ENCODE peak calls at places on chromosomes 13 and 19, in four cellular contexts. W is uterus, R is neural progenitor cell, K is AG09309. O is an unnamed sample.

GRCh38 chr19:2042485-2043268 is 8.4 kb downstream of the MKNK2 start:
- DNase-seq in W (peak; percentile 59), R (peak; percentile 49), K (no peak), O (no peak)

GRCh38 chr19:17682273-17682672 is 5.9 kb downstream of the UNC13A start:
- DNase-seq in W (no peak), R (no peak), K (no peak), O (no peak)

GRCh38 chr19:3611841-3612240 is 5.2 kb upstream of the TBXA2R start:
- DNase-seq in W (no peak), R (no peak), K (no peak), O (no peak)

GRCh38 chr13:44420376-44421220 is 47.0 kb downstream of the SERP2 start:
- DNase-seq in W (no peak), R (no peak), K (no peak), O (peak; percentile 68)

GRCh38 chr13:30998548-30999140 is 66.2 kb downstream of the TEX26 start:
- DNase-seq in W (no peak), R (peak; percentile 27), K (no peak), O (peak; percentile 83)

GRCh38 chr19:45677351-45678230 is 9.6 kb downstream of the GIPR start:
- DNase-seq in W (peak; percentile 29), R (peak; percentile 94), K (no peak), O (no peak)

GRCh38 chr13:99191336-99191899 is 9.2 kb upstream of the UBAC2 start:
- DNase-seq in W (no peak), R (no peak), K (no peak), O (no peak)

GRCh38 chr13:47826481-47826880 is 174.6 kb downstream of the SUCLA2 start:
- DNase-seq in W (no peak), R (no peak), K (peak; percentile 43), O (no peak)

GRCh38 chr13:98686281-98686680 is 66.2 kb downstream of the SLC15A1 start:
- DNase-seq in W (no peak), R (no peak), K (no peak), O (no peak)

GRCh38 chr13:32426191-32426980 is 1.5 kb downstream of the N4BP2L1 start:
- DNase-seq in W (no peak), R (no peak), K (no peak), O (no peak)

GRCh38 chr19:53883741-53884140 is 1.7 kb downstream of the PRKCG start:
- DNase-seq in W (no peak), R (no peak), K (no peak), O (no peak)

GRCh38 chr19:53880716-53881481 is 1.1 kb upstream of the PRKCG start:
- DNase-seq in W (no peak), R (peak; percentile 28), K (no peak), O (no peak)

GRCh38 chr19:53882391-53883050 is 524 bp downstream of the PRKCG start:
- DNase-seq in W (no peak), R (no peak), K (no peak), O (no peak)

GRCh38 chr19:53883231-53883661 is 1.2 kb downstream of the PRKCG start:
- DNase-seq in W (no peak), R (peak; percentile 48), K (no peak), O (no peak)

DNA sequence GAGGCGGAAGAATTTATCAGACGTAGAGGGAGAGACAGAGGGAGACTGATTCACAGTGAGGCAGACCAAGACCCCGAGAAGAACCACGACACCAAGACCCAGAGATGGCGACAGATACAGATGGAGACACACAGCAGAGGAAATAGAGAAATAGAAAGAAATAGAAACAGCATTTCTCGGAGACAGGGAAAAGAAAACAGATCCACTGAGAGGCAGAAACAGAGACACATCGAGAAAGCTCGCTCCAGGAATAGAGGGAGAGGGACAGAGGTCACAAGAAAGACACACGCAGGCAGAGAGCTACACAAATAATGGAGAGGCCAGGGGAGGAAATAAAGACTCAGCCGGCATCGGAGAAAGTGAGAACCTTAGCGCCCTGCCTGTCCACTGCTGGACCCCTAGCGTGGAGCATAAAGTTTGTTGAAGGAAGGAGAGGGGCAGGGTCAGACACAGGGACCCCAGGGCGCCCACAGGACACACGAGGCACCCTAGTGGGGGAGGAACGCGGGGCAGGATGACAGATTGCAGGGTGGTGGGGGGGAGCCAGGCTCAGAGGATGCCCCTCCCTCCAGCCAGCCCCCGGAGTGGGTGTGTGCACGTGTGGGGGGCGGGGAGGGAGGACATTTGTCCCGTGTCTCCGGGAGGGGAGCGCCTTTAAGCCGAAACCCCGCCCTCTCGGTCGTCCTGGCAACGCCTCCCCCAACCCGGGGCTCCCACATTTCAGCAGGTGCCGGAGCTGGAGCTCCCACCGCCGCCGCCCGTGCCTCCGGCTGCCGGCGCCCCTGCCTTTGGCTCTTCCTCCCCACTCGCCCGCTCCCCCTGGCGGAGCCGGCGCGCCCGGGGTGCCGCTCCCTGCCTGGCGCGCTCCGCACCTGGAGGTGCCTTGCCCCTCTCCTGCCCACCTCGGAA is at the start of gene PRKCG:
- DNase-seq in W (no peak), R (peak; percentile 87), K (no peak), O (no peak)
- TF ChIP-seq CTCF in W (peak; percentile 29), R (peak; percentile 54), K (peak; percentile 38), O (peak; percentile 56)

GRCh38 chr19:14686411-14686810 is 3.4 kb upstream of the ZNF333 start:
- DNase-seq in W (no peak), R (peak; percentile 8), K (no peak), O (no peak)
- TF ChIP-seq CTCF in W (no peak), R (peak; percentile 50), K (no peak), O (peak; percentile 48)

DNA sequence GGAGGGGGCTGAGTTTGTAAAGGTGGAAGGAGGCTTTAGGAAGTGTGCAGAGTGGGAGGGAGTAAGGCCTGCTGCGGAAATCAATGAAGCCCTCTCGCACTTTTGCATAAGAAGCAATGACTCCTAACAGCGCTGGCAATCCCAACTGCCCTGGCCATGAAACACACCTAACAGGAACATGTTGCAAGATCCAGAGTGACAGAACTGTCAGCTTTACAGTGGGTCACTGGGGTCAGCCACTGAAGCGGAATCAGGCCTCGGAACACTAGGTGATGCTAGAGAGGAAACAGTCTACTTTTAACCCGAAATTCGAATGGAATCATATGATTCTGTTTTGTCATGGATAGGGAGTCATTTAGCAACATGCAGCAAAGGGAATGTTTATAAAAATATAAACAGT is 54.4 kb downstream of the FGF14 start:
- DNase-seq in W (no peak), R (no peak), K (no peak), O (no peak)
- TF ChIP-seq CTCF in W (no peak), R (no peak), K (no peak), O (no peak)

GRCh38 chr19:53944416-53944815 is 18.3 kb upstream of the CACNG8 start:
- DNase-seq in W (no peak), R (no peak), K (no peak), O (no peak)

GRCh38 chr19:53945998-53946397 is 16.7 kb upstream of the CACNG8 start:
- DNase-seq in W (no peak), R (no peak), K (no peak), O (no peak)

GRCh38 chr19:53945441-53945840 is 17.3 kb upstream of the CACNG8 start:
- DNase-seq in W (no peak), R (peak; percentile 35), K (no peak), O (no peak)

GRCh38 chr19:53944933-53945332 is 17.8 kb upstream of the CACNG8 start:
- DNase-seq in W (no peak), R (no peak), K (no peak), O (no peak)

GRCh38 chr19:53947624-53948023 is 15.1 kb upstream of the CACNG8 start:
- DNase-seq in W (no peak), R (peak; percentile 56), K (no peak), O (no peak)
- TF ChIP-seq CTCF in W (no peak), R (peak; percentile 41), K (no peak), O (no peak)

GRCh38 chr19:16359074-16359473 is 34.4 kb downstream of the KLF2 start:
- DNase-seq in W (no peak), R (no peak), K (no peak), O (no peak)

GRCh38 chr19:16359964-16360363 is 35.3 kb downstream of the KLF2 start:
- DNase-seq in W (no peak), R (no peak), K (no peak), O (no peak)

GRCh38 chr19:16361254-16361653 is 36.6 kb downstream of the KLF2 start:
- DNase-seq in W (no peak), R (no peak), K (no peak), O (no peak)

GRCh38 chr19:16360738-16361137 is 36.1 kb downstream of the KLF2 start:
- DNase-seq in W (no peak), R (no peak), K (no peak), O (no peak)

DNA sequence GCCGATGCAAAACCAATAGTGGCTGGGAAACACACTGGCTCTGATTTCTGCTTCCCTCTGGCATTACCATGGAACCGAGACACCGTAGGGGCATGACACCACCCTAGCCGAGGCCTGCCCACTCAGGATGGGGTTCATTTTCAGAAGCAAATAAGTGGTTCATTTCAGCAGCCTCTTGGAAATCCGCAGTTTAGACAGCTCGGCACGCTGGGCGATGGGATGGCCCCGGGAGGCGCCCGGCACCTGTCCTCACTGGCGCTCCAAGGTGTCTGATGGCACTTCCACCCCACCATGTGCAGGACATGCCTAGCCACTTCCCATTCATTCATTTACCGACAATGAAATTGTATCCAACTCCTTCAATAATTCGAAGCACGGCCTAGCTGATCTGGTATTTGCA is 33.8 kb downstream of the KLF2 start:
- DNase-seq in W (no peak), R (no peak), K (no peak), O (no peak)
- TF ChIP-seq CTCF in W (no peak), R (no peak), K (no peak), O (no peak)

DNA sequence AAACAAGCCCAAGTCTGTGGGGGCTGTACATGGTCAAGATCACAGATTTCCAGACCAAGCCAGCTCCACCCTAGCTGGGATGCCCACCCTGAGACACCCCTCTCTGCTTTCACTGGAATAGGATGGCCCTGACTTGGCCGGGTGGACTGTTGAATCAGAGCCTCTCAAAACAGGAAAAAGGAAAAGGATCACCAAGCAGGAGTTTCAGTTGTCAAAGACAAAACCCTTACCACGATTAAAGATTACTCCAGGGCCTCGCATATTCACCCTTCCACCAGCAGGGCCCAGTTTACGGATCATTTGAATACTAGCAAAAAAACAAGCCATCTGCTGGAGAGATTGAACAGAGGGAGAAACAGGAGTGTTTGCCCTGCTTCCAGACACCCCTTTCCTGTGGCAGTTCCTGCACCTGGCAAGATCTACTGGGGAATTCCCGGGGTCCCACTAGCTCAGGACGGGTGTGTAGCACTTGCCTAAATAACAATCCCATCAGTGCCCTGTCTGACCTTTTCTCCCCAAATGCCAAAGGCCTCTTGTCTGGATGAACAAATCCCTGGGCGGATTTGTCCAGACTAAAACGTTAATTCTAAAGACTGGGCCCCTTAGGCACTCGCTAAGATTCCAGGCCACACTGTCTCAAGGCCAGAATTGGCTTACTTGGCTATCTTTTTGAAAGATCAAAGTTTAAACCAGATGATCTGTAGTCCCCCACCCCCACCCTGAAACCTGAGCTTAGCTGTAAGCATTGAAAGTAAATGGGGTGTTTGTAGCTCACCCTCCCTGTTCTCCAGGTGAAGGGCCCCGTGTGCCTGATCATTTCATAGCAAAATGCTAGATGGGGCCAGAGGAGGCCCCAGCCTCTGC is 38.4 kb downstream of the ACTN4 start:
- DNase-seq in W (no peak), R (peak; percentile 80), K (no peak), O (no peak)
- TF ChIP-seq CTCF in W (peak; percentile 11), R (peak; percentile 40), K (peak; percentile 64), O (peak; percentile 64)

GRCh38 chr13:71864094-71864980 is 2.7 kb downstream of the DACH1 start:
- DNase-seq in W (peak; percentile 54), R (peak; percentile 87), K (no peak), O (no peak)
- TF ChIP-seq CTCF in W (no peak), R (no peak), K (no peak), O (no peak)

O was measured in osteocyte.